ENCODE peak calls at places on chromosomes 5 and 9, in ten cellular contexts. Z, E, K, Y, O, N, L, W, C and P are unnamed samples.

GRCh38 chr5:59238126-59238902 is 655.2 kb downstream of the PDE4D start:
- DNase-seq in Z (no peak), E (no peak), K (no peak), Y (no peak), O (no peak), N (no peak), L (no peak), W (no peak), C (no peak), P (no peak)

GRCh38 chr5:104361932-104362331 is 799.3 kb upstream of the NUDT12 start:
- DNase-seq in Z (no peak), E (no peak), K (no peak), Y (no peak), O (no peak), N (no peak), L (no peak), W (no peak), C (no peak), P (no peak)

GRCh38 chr9:81074261-81074660 is 615.1 kb downstream of the TLE1 start:
- DNase-seq in Z (no peak), E (no peak), K (no peak), Y (no peak), O (no peak), N (no peak), L (no peak), W (no peak), C (no peak), P (no peak)

GRCh38 chr5:131906668-131907067 is 38.8 kb downstream of the MEIKIN start:
- DNase-seq in Z (no peak), E (no peak), K (no peak), Y (no peak), O (no peak), N (no peak), L (no peak), W (no peak), C (no peak), P (no peak)

GRCh38 chr5:16588434-16589214 is 28.2 kb downstream of the RETREG1 start:
- DNase-seq in Z (no peak), E (peak), K (no peak), Y (no peak), O (peak), N (no peak), L (no peak), W (no peak), C (no peak), P (no peak)

GRCh38 chr9:110208031-110208430 is at the start of gene C9orf152:
- DNase-seq in Z (no peak), E (peak), K (no peak), Y (no peak), O (peak), N (no peak), L (no peak), W (no peak), C (peak), P (no peak)

GRCh38 chr9:130997925-130998595 is 10.9 kb upstream of the LAMC3 start:
- DNase-seq in Z (peak), E (peak), K (peak), Y (peak), O (peak), N (no peak), L (peak), W (no peak), C (no peak), P (no peak)

GRCh38 chr5:553874-554273 is 29.6 kb upstream of the SLC9A3 start:
- DNase-seq in Z (no peak), E (no peak), K (peak), Y (no peak), O (peak), N (no peak), L (no peak), W (no peak), C (no peak), P (no peak)

GRCh38 chr9:97526895-97527575 is 25.6 kb downstream of the TMOD1 start:
- DNase-seq in Z (no peak), E (no peak), K (no peak), Y (no peak), O (no peak), N (no peak), L (no peak), W (no peak), C (no peak), P (no peak)

DNA sequence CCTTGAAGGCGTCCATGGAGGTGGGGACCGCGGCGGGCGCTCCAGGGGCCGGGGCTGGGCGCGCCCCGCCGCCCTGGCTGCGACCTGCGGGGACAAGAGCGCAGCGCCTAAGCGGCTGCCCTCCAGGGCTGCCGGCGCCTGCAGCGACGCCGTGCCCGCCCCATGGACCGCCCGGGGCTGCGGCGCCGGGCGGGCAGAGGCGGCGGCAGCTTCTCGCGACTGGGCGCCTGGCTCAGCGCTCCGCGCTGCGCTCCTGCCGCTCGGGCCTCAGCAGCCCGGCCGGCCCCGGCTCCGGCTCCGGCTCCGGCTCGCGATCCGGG is 202 bp downstream of the PITX1 start:
- DNase-seq in Z (no peak), E (no peak), K (no peak), Y (no peak), O (no peak), N (no peak), L (no peak), W (no peak), C (no peak), P (no peak)
- H3K27ac ChIP-seq in Z (no peak), E (no peak), K (no peak), Y (peak), O (peak), N (peak), L (no peak), W (no peak), C (no peak), P (no peak)

GRCh38 chr9:42386477-42386876 is 203.0 kb downstream of the SPATA31A6 start:
- DNase-seq in Z (no peak), E (no peak), K (no peak), Y (no peak), O (no peak), N (no peak), L (no peak), W (no peak), C (no peak), P (no peak)
- H3K4me3 ChIP-seq in Z (no peak), E (no peak), K (no peak), Y (no peak), O (no peak), N (no peak), L (no peak), W (no peak), C (no peak), P (no peak)

DNA sequence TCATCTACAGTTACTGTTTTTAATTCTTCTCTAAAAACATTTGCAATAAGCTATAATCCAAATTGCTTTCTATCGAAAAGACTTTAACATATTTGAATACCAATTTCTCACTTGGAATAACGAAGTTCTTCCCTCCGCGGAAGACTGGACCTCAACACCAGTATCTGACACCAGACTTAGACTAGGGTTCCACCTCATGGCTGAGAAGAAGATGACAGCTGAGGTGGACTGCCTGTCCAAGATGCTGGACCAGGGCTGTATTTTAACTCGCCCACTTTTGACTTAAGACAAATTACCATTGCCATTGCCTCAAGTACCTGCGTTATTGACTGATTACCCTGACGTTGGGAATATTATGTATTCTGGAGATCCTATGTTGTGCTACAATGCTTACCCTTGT is 34.1 kb downstream of the ZMAT2 start:
- DNase-seq in Z (no peak), E (no peak), K (no peak), Y (no peak), O (peak), N (no peak), L (no peak), W (no peak), C (no peak), P (no peak)
- TF ChIP-seq CTCF in Z (no peak), E (peak), K (peak), Y (peak), O (peak), N (peak), L (no peak), W (no peak), C (peak), P (no peak)

GRCh38 chr9:128280084-128280622 is 4.1 kb downstream of the SWI5 start:
- DNase-seq in Z (no peak), E (no peak), K (no peak), Y (no peak), O (no peak), N (no peak), L (no peak), W (no peak), C (no peak), P (no peak)
- H3K27ac ChIP-seq in Z (peak), E (no peak), K (no peak), Y (no peak), O (no peak), N (no peak), L (no peak), W (no peak), C (no peak), P (no peak)

GRCh38 chr9:79257671-79258410 is 313.9 kb upstream of the TLE4 start:
- DNase-seq in Z (no peak), E (no peak), K (no peak), Y (no peak), O (no peak), N (no peak), L (no peak), W (no peak), C (no peak), P (no peak)
- H3K4me3 ChIP-seq in Z (peak), E (no peak), K (no peak), Y (no peak), O (no peak), N (no peak), L (no peak), W (no peak), C (no peak), P (no peak)